ENCODE peak calls at places on chromosome 14, in four cellular contexts. X is IMR-90, F is K562, J is A549. A is an unnamed sample.

GRCh38 chr14:59698793-59699192 is 122.2 kb upstream of the CCDC175 start:
- DNase-seq in X (no peak), J (no peak), F (no peak), A (no peak)

GRCh38 chr14:59870277-59871165 is at the start of gene RTN1:
- DNase-seq in F (peak; percentile 6), J (peak; percentile 30), X (peak; percentile 29), A (no peak)

GRCh38 chr14:88961214-88961613 is 136.8 kb downstream of the TTC8 start:
- DNase-seq in F (no peak), J (no peak), X (no peak), A (no peak)

GRCh38 chr14:62455446-62455845 is 589.8 kb downstream of the KCNH5 start:
- DNase-seq in J (no peak), X (peak; percentile 55), F (no peak), A (no peak)

GRCh38 chr14:74938873-74939495 is 15.9 kb upstream of the RPS6KL1 start:
- DNase-seq in J (no peak), F (no peak), X (no peak), A (no peak)

GRCh38 chr14:51605575-51605974 is 46.1 kb upstream of the FRMD6 start:
- DNase-seq in X (no peak), F (no peak), J (no peak), A (no peak)

GRCh38 chr14:94074534-94074933 is 6.5 kb downstream of the DDX24 start:
- DNase-seq in X (no peak), J (no peak), F (no peak), A (no peak)

GRCh38 chr14:80135305-80136088 is 75.8 kb downstream of the DIO2 start:
- DNase-seq in F (no peak), J (no peak), X (no peak), A (no peak)

GRCh38 chr14:66649515-66649914 is 141.6 kb downstream of the GPHN start:
- DNase-seq in J (no peak), X (no peak), F (no peak), A (no peak)

GRCh38 chr14:83883732-83884131 is 1646.2 kb upstream of the FLRT2 start:
- DNase-seq in J (no peak), F (no peak), X (no peak), A (no peak)

DNA sequence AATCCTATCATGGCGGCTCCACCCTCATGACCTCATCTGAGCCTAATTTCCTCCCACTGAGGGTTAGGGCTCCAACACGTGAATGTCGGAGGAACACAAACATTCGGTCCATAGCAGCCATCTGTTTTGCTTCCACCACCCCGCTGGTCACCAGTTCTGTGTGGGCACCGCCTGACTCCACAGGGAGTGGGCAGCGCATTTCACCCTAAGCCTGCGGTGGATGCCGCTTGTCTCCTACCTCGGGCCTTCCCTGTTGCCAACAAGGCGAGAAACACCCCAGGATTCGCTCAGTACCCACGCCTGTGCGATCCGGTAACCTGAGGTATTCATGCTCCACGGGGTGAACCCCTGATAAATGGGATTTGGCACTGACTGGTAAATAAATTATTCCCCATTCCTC is 95.2 kb upstream of the PPP2R5C start:
- DNase-seq in J (no peak), X (no peak), F (no peak), A (no peak)
- TF ChIP-seq MAFK in J (no peak), X (no peak), F (no peak), A (no peak)

GRCh38 chr14:36773136-36773540 is 111.5 kb downstream of the PAX9 start:
- DNase-seq in J (peak; percentile 66), F (peak; percentile 75), X (peak; percentile 15), A (peak; percentile 51)

GRCh38 chr14:36768638-36769337 is 107.1 kb downstream of the PAX9 start:
- DNase-seq in J (no peak), X (no peak), F (no peak), A (no peak)

GRCh38 chr14:36771256-36771655 is 109.6 kb downstream of the PAX9 start:
- DNase-seq in F (no peak), J (peak; percentile 14), X (no peak), A (peak; percentile 68)

GRCh38 chr14:36767603-36768281 is 106.1 kb downstream of the PAX9 start:
- DNase-seq in F (peak; percentile 9), J (no peak), X (no peak), A (no peak)

GRCh38 chr14:36773558-36773957 is 111.9 kb downstream of the PAX9 start:
- DNase-seq in J (peak; percentile 19), X (peak; percentile 6), F (no peak), A (no peak)
- TF ChIP-seq MAFK in J (no peak), X (no peak), F (no peak), A (no peak)

DNA sequence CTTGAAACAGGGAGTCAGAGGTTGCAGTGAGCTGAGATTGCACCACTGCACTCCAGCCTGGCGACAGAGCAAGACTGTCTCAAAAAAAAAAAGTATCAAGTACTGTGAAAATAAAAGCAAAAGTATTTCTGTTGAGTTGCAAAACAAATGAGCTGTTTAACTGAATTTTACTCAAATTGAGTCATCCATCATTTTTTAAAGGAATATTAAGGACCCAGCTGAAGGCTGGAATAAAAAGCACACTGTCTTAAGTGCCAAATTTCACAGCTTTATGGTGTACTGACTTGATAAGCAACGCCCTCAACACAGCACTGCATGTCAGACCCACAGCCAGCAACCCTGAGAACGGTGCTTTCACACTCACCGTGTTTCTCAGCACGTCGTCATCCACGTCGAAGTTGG is 57.9 kb downstream of the AMN start:
- DNase-seq in J (no peak), X (no peak), F (no peak), A (no peak)
- TF ChIP-seq MAFK in J (no peak), X (no peak), F (no peak), A (no peak)

GRCh38 chr14:105448706-105449111 is 25.9 kb upstream of the CRIP2 start:
- DNase-seq in J (peak; percentile 67), F (peak; percentile 70), X (peak; percentile 47), A (peak; percentile 20)
- TF ChIP-seq MAFK in J (no peak), F (no peak), X (no peak), A (no peak)

DNA sequence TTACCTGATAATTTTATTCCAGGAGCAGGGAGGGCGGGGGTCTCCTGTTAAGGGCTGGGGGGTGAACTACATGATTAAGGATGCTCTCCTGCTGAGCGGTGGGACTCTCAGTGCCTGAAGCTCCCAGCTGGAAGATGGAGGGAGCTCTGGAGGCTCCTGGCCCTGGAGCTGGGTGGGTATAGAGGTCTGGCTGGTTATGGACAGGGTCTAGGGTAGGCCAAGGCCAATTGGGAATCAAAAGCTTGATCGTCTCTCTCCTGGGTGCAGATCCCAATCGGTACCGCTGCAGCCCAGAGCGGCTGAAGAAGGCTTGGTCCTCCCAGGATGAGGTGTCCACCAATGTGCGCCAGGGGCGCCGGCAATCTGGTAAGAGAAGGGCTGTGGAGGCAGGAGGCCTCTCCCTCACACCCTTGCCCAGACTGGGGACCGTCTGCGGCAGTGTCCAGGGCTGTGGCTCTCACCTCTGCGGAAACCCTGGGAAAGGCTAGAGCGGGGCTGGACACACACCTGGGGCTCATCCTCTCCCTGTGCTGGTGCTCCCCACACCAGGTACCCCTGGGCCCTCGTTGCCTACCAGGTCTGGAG is 28.4 kb downstream of the PLEKHG3 start:
- DNase-seq in J (no peak), F (no peak), X (no peak), A (no peak)
- TF ChIP-seq MAFK in J (no peak), F (no peak), X (no peak), A (no peak)

GRCh38 chr14:81343166-81343565 is 57.0 kb downstream of the STON2 start:
- DNase-seq in X (no peak), J (no peak), F (no peak), A (no peak)
- TF ChIP-seq MAFK in X (no peak), J (no peak), F (no peak), A (no peak)

DNA sequence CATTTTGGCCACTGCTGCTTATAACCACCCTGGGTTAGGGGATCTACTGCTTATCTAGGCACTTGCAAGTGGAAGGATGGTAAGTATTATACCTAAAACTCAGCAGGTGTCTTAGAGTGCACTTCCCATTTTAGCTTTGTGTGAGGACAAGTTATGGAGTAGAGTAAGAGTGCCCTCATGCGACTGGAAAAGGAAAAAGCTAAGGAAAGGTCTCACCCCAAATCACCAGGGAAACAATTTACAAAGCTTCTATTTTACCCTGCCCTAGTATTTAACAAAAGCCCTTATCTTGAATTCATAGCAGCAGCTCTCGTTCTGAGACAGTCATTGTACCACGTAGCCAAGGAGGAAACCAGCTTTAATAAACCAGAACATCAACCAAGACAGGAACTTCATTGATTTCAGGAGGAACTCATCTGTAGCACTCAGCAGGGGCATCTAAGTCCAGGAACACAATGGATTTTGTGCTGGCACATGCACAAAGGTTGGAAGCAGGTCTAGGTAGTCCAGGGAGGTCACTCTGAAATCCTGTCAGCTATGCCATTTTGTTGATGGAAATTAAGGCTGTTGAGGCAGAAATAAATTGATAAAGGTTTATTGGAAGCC is 2.9 kb downstream of the RDH12 start:
- DNase-seq in X (peak; percentile 54), F (peak; percentile 20), J (peak; percentile 73), A (peak; percentile 54)
- TF ChIP-seq MAFK in X (no peak), F (no peak), J (no peak), A (no peak)

GRCh38 chr14:76834296-76834695 is 8.1 kb downstream of the LRRC74A start:
- DNase-seq in J (no peak), X (no peak), F (no peak), A (peak; percentile 60)

GRCh38 chr14:76832503-76832988 is 6.3 kb downstream of the LRRC74A start:
- DNase-seq in J (no peak), F (no peak), X (no peak), A (peak; percentile 83)

GRCh38 chr14:76837524-76837923 is 11.3 kb downstream of the LRRC74A start:
- DNase-seq in X (no peak), F (no peak), J (no peak), A (no peak)

GRCh38 chr14:76836029-76836630 is 9.9 kb downstream of the LRRC74A start:
- DNase-seq in F (no peak), X (no peak), J (peak; percentile 28), A (no peak)
- TF ChIP-seq MAFK in F (no peak), X (no peak), J (no peak), A (no peak)

GRCh38 chr14:105358140-105358846 is 40.0 kb upstream of the TEX22 start:
- DNase-seq in J (no peak), X (no peak), F (no peak), A (no peak)

GRCh38 chr14:105355850-105356604 is 41.5 kb downstream of the PACS2 start:
- DNase-seq in F (no peak), J (no peak), X (no peak), A (no peak)

GRCh38 chr14:105356927-105357326 is 41.4 kb upstream of the TEX22 start:
- DNase-seq in J (no peak), F (no peak), X (no peak), A (no peak)

GRCh38 chr14:105357626-105358025 is 40.7 kb upstream of the TEX22 start:
- DNase-seq in X (no peak), F (no peak), J (no peak), A (no peak)

DNA sequence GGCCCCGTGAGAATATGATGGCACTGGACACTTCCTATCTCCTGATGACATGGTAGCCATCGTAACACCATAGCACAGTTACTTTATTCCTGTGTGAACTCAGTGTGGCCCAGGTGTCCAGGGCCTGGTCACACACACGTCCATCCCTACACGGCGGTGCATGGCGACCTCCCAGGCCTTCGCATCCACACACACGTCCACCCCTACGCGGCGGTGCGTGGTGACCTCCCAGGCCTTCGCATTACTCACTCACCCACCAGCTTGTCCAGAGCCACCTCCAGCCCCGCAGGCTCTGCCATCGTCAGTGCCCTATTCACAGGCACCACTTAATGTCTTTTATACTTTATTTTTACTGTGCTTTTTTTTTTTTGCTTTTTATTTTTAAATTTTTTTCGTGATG is 39.4 kb upstream of the TEX22 start:
- DNase-seq in F (no peak), J (no peak), X (no peak), A (no peak)
- TF ChIP-seq MAFK in F (no peak), J (no peak), X (no peak), A (no peak)

A was measured in HepG2.